ENCODE peak calls at places on chromosomes 11 and 22, in nine cellular contexts. E, G, S, P, H, C, O, U and R are unnamed samples.

GRCh38 chr11:3615998-3616397 is 25.8 kb downstream of the ART5 start:
- DNase-seq in E (no peak), G (peak), S (no peak), P (no peak), H (no peak), C (no peak), O (no peak), U (peak), R (no peak)

GRCh38 chr11:79610139-79610538 is 169.3 kb upstream of the TENM4 start:
- DNase-seq in E (no peak), G (no peak), S (no peak), P (no peak), H (no peak), C (no peak), O (no peak), U (peak), R (no peak)

GRCh38 chr22:40605676-40606250 is 30.8 kb downstream of the MRTFA start:
- DNase-seq in E (no peak), G (no peak), S (no peak), P (no peak), H (no peak), C (no peak), O (no peak), U (no peak), R (no peak)

GRCh38 chr11:118612378-118612777 is 5.0 kb downstream of the PHLDB1 start:
- DNase-seq in E (no peak), G (no peak), S (peak), P (no peak), H (no peak), C (no peak), O (no peak), U (no peak), R (no peak)

GRCh38 chr11:73656985-73657384 is 10.6 kb downstream of the PLEKHB1 start:
- DNase-seq in E (no peak), G (no peak), S (no peak), P (no peak), H (no peak), C (no peak), O (no peak), U (no peak), R (no peak)

GRCh38 chr11:130677486-130678153 is 229.2 kb downstream of the ADAMTS15 start:
- DNase-seq in E (peak), G (peak), S (peak), P (peak), H (no peak), C (no peak), O (no peak), U (peak), R (no peak)

GRCh38 chr11:116851631-116852030 is 14.2 kb upstream of the APOA1 start:
- DNase-seq in E (no peak), G (no peak), S (no peak), P (no peak), H (peak), C (no peak), O (peak), U (no peak), R (no peak)

GRCh38 chr11:68373189-68373809 is 60.9 kb downstream of the LRP5 start:
- DNase-seq in E (no peak), G (no peak), S (no peak), P (no peak), H (no peak), C (no peak), O (no peak), U (no peak), R (no peak)

GRCh38 chr11:76844511-76844910 is 16.2 kb upstream of the ACER3 start:
- DNase-seq in E (no peak), G (no peak), S (no peak), P (no peak), H (no peak), C (no peak), O (no peak), U (no peak), R (no peak)

GRCh38 chr11:120562806-120563425 is 51.4 kb downstream of the GRIK4 start:
- DNase-seq in E (no peak), G (no peak), S (peak), P (no peak), H (no peak), C (no peak), O (no peak), U (no peak), R (no peak)

GRCh38 chr11:79094601-79095000 is 346.2 kb downstream of the TENM4 start:
- DNase-seq in E (no peak), G (no peak), S (peak), P (no peak), H (no peak), C (no peak), O (no peak), U (no peak), R (no peak)

GRCh38 chr11:112498701-112499100 is 238.0 kb upstream of the PLET1 start:
- DNase-seq in E (no peak), G (peak), S (no peak), P (peak), H (no peak), C (no peak), O (no peak), U (no peak), R (no peak)

GRCh38 chr11:47328449-47329390 is 23.8 kb downstream of the MYBPC3 start:
- DNase-seq in E (no peak), G (no peak), S (peak), P (no peak), H (no peak), C (no peak), O (no peak), U (no peak), R (peak)

GRCh38 chr11:70240337-70240736 is 30.2 kb upstream of the PPFIA1 start:
- DNase-seq in E (no peak), G (peak), S (no peak), P (no peak), H (no peak), C (no peak), O (no peak), U (no peak), R (no peak)

GRCh38 chr11:85815186-85815911 is 4.4 kb upstream of the SYTL2 start:
- DNase-seq in E (no peak), G (peak), S (no peak), P (no peak), H (no peak), C (no peak), O (no peak), U (peak), R (no peak)

GRCh38 chr11:46299425-46300067 is 22.1 kb downstream of the CREB3L1 start:
- DNase-seq in E (no peak), G (no peak), S (no peak), P (no peak), H (no peak), C (no peak), O (no peak), U (no peak), R (no peak)

DNA sequence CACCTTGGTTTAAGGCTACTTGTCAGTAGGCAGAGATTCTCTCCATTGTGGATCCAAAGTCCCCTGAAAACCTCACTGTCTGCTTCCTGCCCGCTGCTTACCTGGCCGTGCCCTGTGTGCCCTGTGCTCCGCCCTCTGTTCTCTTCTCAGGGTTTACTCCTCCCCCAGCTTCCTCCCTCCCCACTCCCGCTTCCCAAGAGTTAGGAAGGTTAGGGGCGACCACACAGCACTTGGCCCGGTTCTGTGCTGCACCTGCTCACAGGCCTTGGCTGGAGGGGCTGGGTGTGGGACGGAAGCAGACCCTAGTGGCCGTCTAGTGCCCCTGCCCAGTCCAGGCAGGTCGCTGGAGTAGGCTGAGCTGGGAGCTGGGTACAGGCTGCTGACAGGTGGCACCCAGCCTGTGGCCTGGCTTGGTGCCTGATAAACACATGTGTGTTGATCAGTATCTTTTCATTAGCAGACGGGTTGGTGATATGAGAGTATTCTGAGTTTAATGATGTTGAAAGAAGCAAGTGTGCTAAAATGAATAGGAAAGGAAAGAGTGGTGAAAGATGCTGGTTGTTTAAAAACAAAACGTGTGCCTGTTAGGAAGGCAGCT is 40.5 kb downstream of the GRAMD4 start:
- DNase-seq in E (no peak), G (peak), S (no peak), P (no peak), H (no peak), C (no peak), O (no peak), U (no peak), R (no peak)
- TF ChIP-seq CTCF in E (no peak), G (no peak), S (no peak), P (no peak), H (no peak), C (no peak), O (no peak), U (no peak), R (no peak)

DNA sequence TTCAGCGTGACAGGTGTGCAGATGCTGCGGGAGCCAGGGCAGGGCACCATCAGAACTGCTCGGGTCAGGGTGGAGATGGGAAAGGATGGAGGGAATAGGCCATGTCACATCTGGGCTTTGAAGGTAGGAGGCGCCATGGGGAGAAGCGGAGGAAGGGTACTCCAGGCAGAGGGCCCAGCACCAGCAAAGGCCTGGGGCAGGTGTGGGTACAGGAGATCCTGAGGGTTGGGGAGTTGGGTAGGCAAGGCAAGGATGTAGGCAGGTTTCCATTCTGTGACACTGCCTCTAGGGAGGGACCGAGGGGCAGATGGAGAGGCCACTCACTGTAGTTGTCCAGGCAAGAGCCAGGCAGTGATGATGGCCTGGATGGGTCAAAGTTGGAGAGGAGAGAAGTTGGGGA is 8.5 kb downstream of the EMID1 start:
- DNase-seq in E (no peak), G (no peak), S (no peak), P (no peak), H (no peak), C (no peak), O (no peak), U (no peak), R (no peak)
- TF ChIP-seq CTCF in E (no peak), G (no peak), S (no peak), P (no peak), H (no peak), C (no peak), O (no peak), U (no peak), R (no peak)

GRCh38 chr11:127074151-127074761 is 73.7 kb upstream of the KIRREL3 start:
- DNase-seq in E (peak), G (peak), S (peak), P (peak), H (peak), C (no peak), O (no peak), U (peak), R (no peak)
- TF ChIP-seq CTCF in E (no peak), G (peak), S (peak), P (peak), H (peak), C (no peak), O (no peak), U (no peak), R (no peak)

GRCh38 chr11:105000797-105001196 is 22.2 kb downstream of the CASP5 start:
- DNase-seq in E (no peak), G (no peak), S (no peak), P (no peak), H (peak), C (peak), O (peak), U (no peak), R (no peak)
- TF ChIP-seq CTCF in E (peak), G (peak), S (peak), P (peak), H (peak), C (peak), O (peak), U (peak), R (peak)

GRCh38 chr11:44235765-44236201 is 74.2 kb downstream of the ALX4 start:
- DNase-seq in E (no peak), G (no peak), S (no peak), P (no peak), H (no peak), C (no peak), O (no peak), U (no peak), R (no peak)
- TF ChIP-seq CTCF in E (no peak), G (no peak), S (no peak), P (no peak), H (no peak), C (no peak), O (no peak), U (no peak), R (no peak)

GRCh38 chr11:19209617-19210016 is 7.8 kb upstream of the CSRP3 start:
- DNase-seq in E (peak), G (no peak), S (peak), P (no peak), H (no peak), C (no peak), O (no peak), U (no peak), R (no peak)
- TF ChIP-seq CTCF in E (peak), G (no peak), S (no peak), P (no peak), H (no peak), C (no peak), O (no peak), U (no peak), R (no peak)